ENCODE peak calls at places on chromosomes 11 and 22, in six cellular contexts. P, F, J, X, K and T are unnamed samples.
A peak's percentile ranks its signal among the peaks of the same experiment; 100 is the strongest.

GRCh38 chr22:31610611-31611010 is 51.4 kb downstream of the PISD start:
- DNase-seq in P (no peak), F (no peak), J (no peak), X (no peak), K (no peak), T (peak; percentile 51)

GRCh38 chr11:45530111-45530510 is 135.3 kb downstream of the CHST1 start:
- DNase-seq in X (no peak), P (no peak), K (no peak), F (no peak), J (no peak), T (no peak)

GRCh38 chr22:43506487-43506886 is 94.7 kb downstream of the MPPED1 start:
- DNase-seq in K (no peak), J (no peak), F (no peak), X (no peak), P (no peak), T (no peak)

GRCh38 chr11:88016392-88017020 is 158.7 kb downstream of the RAB38 start:
- DNase-seq in P (peak; percentile 69), K (peak; percentile 28), F (peak; percentile 56), X (peak; percentile 74), J (no peak), T (no peak)

GRCh38 chr22:38707346-38707745 is 1.6 kb downstream of the GTPBP1 start:
- DNase-seq in F (no peak), P (no peak), J (no peak), X (no peak), K (no peak), T (no peak)

GRCh38 chr11:20457001-20457768 is 69.7 kb downstream of the PRMT3 start:
- DNase-seq in F (no peak), X (no peak), P (no peak), K (no peak), J (no peak), T (no peak)

GRCh38 chr11:12211331-12212065 is 101.1 kb downstream of the MICAL2 start:
- DNase-seq in J (no peak), X (no peak), P (no peak), K (no peak), F (no peak), T (peak; percentile 56)

GRCh38 chr22:25754527-25755202 is 12.7 kb downstream of the MYO18B start:
- DNase-seq in X (no peak), F (no peak), J (no peak), K (no peak), P (peak; percentile 38), T (no peak)

GRCh38 chr11:48074425-48075181 is 94.2 kb downstream of the PTPRJ start:
- DNase-seq in P (no peak), K (no peak), X (no peak), J (no peak), F (no peak), T (no peak)

GRCh38 chr22:49923445-49923844 is 5.0 kb downstream of the CRELD2 start:
- DNase-seq in F (no peak), X (no peak), P (no peak), K (no peak), J (no peak), T (no peak)

GRCh38 chr11:19395050-19395449 is 154.3 kb upstream of the E2F8 start:
- DNase-seq in J (no peak), F (no peak), X (no peak), K (no peak), P (no peak), T (no peak)

GRCh38 chr11:113110046-113110445 is 148.8 kb downstream of the NCAM1 start:
- DNase-seq in X (no peak), P (no peak), J (no peak), K (no peak), F (no peak), T (no peak)

GRCh38 chr11:72655896-72656464 is 18.2 kb downstream of the PDE2A start:
- DNase-seq in J (no peak), P (no peak), X (no peak), F (no peak), K (no peak), T (no peak)

GRCh38 chr11:73958521-73959141 is 7.8 kb downstream of the DNAJB13 start:
- DNase-seq in X (no peak), K (no peak), F (no peak), J (no peak), P (no peak), T (no peak)

GRCh38 chr11:23988381-23989006 is 508.4 kb upstream of the LUZP2 start:
- DNase-seq in P (no peak), X (no peak), J (no peak), F (no peak), K (no peak), T (no peak)

GRCh38 chr22:40180403-40180802 is 2.7 kb downstream of the TNRC6B start:
- DNase-seq in P (no peak), K (no peak), X (no peak), F (no peak), J (no peak), T (no peak)

GRCh38 chr11:112881461-112881860 is 79.8 kb upstream of the NCAM1 start:
- DNase-seq in F (peak; percentile 57), J (no peak), K (peak; percentile 95), X (peak; percentile 49), P (peak; percentile 31), T (no peak)

GRCh38 chr22:30159561-30160353 is 79.5 kb downstream of the HORMAD2 start:
- DNase-seq in J (no peak), X (no peak), F (no peak), P (no peak), K (no peak), T (no peak)

GRCh38 chr11:6547177-6547576 is 50.1 kb downstream of the DNHD1 start:
- DNase-seq in F (no peak), X (no peak), P (no peak), K (no peak), J (no peak), T (peak; percentile 57)

GRCh38 chr11:134587345-134587744 is 175.3 kb upstream of the B3GAT1 start:
- DNase-seq in J (peak; percentile 26), F (no peak), X (no peak), P (no peak), K (no peak), T (no peak)

GRCh38 chr22:38097557-38098409 is 12.7 kb downstream of the BAIAP2L2 start:
- DNase-seq in F (no peak), K (no peak), X (no peak), J (no peak), P (no peak), T (no peak)

GRCh38 chr11:118834428-118835028 is 43.6 kb upstream of the DDX6 start:
- DNase-seq in K (no peak), J (no peak), P (no peak), F (no peak), X (no peak), T (no peak)

GRCh38 chr11:18692941-18693760 is 5.4 kb upstream of the TMEM86A start:
- DNase-seq in J (no peak), P (no peak), F (peak; percentile 41), X (no peak), K (no peak), T (no peak)

GRCh38 chr11:44622190-44622650 is 56.8 kb downstream of the CD82 start:
- DNase-seq in J (peak; percentile 74), F (no peak), X (peak; percentile 13), K (no peak), P (peak; percentile 4), T (peak; percentile 68)

GRCh38 chr11:125167292-125167953 is 2.9 kb downstream of the PKNOX2 start:
- DNase-seq in K (no peak), P (no peak), F (no peak), J (no peak), X (no peak), T (peak; percentile 72)
- H3K4me1 ChIP-seq in K (no peaks in the 10 kb centered on the region), P (peaks cover 58% of the 10 kb centered on the region), F (no peaks in the 10 kb centered on the region), J (peaks cover 64% of the 10 kb centered on the region), X (peaks cover 72% of the 10 kb centered on the region), T (no peaks in the 10 kb centered on the region)

GRCh38 chr22:23750744-23751440 is at the start of gene ZNF70:
- DNase-seq in P (peak; percentile 93), F (peak; percentile 85), J (no peak), K (peak; percentile 97), X (peak; percentile 95), T (peak; percentile 98)
- TF ChIP-seq POLR2AphosphoS5 in P (peak; percentile 67), F (peak; percentile 58), J (peak; percentile 71), K (peak; percentile 66), X (peak; percentile 60), T (peak; percentile 87)

DNA sequence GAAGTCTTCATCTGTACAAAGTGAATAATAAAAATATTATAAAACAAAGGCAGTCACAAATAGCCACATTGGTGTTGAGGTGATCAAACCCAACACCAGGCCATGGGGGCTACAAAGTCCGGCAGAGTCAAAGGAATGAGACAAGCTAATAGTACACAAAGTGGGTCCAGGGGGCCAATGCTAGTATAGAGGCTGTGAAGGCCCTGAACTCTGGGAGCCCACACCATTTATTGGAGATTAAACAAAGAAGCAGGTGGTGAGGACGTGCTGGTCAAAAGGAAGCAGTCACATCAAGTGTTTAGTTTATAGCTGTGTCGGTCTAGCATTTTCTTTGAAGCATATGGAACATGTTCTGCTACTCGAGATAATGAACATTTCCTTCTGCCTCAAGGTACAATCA is 58.6 kb upstream of the CCT8L2 start:
- DNase-seq in X (no peak), K (no peak), J (no peak), P (no peak), F (no peak), T (no peak)
- H3K9me3 ChIP-seq in X (peaks cover 14% of the 10 kb centered on the region), K (no peaks in the 10 kb centered on the region), J (no peaks in the 10 kb centered on the region), P (peaks cover 6% of the 10 kb centered on the region), F (peaks cover 10% of the 10 kb centered on the region), T (no peaks in the 10 kb centered on the region)

GRCh38 chr11:66638177-66639065 is at the start of gene RBM4:
- DNase-seq in K (peak; percentile 95), X (peak; percentile 98), J (peak; percentile 100), F (peak; percentile 97), P (peak; percentile 98), T (peak; percentile 97)

GRCh38 chr11:66636411-66636810 is 2.1 kb upstream of the RBM4 start:
- DNase-seq in K (no peak), F (no peak), P (no peak), J (no peak), X (no peak), T (no peak)

GRCh38 chr11:66641834-66642233 is 3.3 kb downstream of the RBM4 start:
- DNase-seq in J (no peak), F (no peak), K (no peak), P (no peak), X (no peak), T (no peak)

GRCh38 chr11:66637557-66638176 is 836 bp upstream of the RBM4 start:
- DNase-seq in F (no peak), X (no peak), K (no peak), P (no peak), J (no peak), T (no peak)

DNA sequence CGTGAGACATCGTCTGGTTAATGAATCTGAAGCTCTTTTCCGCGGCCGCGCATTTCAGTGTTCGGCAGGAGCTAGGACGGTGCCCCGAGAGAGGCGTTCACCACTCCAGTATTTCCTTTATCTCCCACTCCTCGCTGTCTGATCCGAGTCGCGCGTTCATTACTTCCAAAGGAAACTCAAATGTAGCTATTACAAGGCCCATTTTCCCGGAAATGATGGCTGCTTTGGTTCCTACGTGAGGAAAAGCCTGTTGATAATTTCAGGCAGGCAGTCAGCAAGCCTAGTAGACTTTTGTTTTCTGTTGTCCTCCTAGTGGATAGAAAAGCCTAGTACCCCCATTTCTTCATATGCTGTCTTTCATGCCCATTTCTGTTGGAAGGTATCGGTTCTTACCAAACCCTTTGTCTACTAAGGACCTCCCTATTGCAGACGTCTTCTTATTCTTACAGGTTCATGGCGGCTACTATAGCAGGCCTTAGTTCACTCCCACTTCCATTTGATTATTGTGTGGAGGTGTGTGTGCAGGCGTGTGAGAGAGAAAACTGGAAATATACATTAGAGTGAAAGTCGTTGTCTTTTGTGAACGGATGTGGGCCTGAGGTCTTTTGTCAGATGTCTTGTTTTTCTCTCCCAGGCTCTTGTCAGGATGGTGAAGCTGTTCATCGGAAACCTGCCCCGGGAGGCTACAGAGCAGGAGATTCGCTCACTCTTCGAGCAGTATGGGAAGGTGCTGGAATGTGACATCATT is 737 bp downstream of the RBM4 start:
- DNase-seq in P (peak; percentile 20), K (no peak), J (no peak), X (no peak), F (no peak), T (no peak)
- H3K4me1 ChIP-seq in P (peaks cover 66% of the 10 kb centered on the region), K (peaks cover 43% of the 10 kb centered on the region), J (peaks cover 75% of the 10 kb centered on the region), X (peaks cover 73% of the 10 kb centered on the region), F (peaks cover 55% of the 10 kb centered on the region), T (peaks cover 48% of the 10 kb centered on the region)